ENCODE peak calls at places on chromosomes 13 and 19, in eight cellular contexts. One of them, this sample, is unnamed. For H3K27me3, the result is how much of the 10 kb centered on the place peaks cover.

GRCh38 chr13:67138937-67139336 is 91.2 kb downstream of the PCDH9 start:
- DNase-seq in breast epithelium: no peak
- DNase-seq in BJ: no peak
- DNase-seq in IMR-90: no peak
- DNase-seq in ascending aorta: no peak
- DNase-seq in CD8-positive, alpha-beta T cell: no peak
- DNase-seq in GM06990: no peak
- DNase-seq in esophagus squamous epithelium: no peak
- DNase-seq in this sample: no peak

GRCh38 chr13:104584481-104584880 is 1518.3 kb upstream of the SLC10A2 start:
- DNase-seq in breast epithelium: no peak
- DNase-seq in BJ: no peak
- DNase-seq in IMR-90: peak
- DNase-seq in ascending aorta: no peak
- DNase-seq in CD8-positive, alpha-beta T cell: no peak
- DNase-seq in GM06990: no peak
- DNase-seq in esophagus squamous epithelium: no peak
- DNase-seq in this sample: no peak

GRCh38 chr19:48918801-48919247 is 14.7 kb upstream of the DHDH start:
- DNase-seq in breast epithelium: no peak
- DNase-seq in BJ: no peak
- DNase-seq in IMR-90: no peak
- DNase-seq in ascending aorta: no peak
- DNase-seq in CD8-positive, alpha-beta T cell: no peak
- DNase-seq in GM06990: no peak
- DNase-seq in esophagus squamous epithelium: no peak
- DNase-seq in this sample: no peak

GRCh38 chr13:30337061-30337601 is 29.8 kb upstream of the KATNAL1 start:
- DNase-seq in breast epithelium: no peak
- DNase-seq in BJ: no peak
- DNase-seq in IMR-90: no peak
- DNase-seq in ascending aorta: no peak
- DNase-seq in CD8-positive, alpha-beta T cell: no peak
- DNase-seq in GM06990: no peak
- DNase-seq in esophagus squamous epithelium: no peak
- DNase-seq in this sample: no peak

GRCh38 chr19:56015756-56016155 is 29.2 kb downstream of the NLRP5 start:
- DNase-seq in breast epithelium: no peak
- DNase-seq in BJ: no peak
- DNase-seq in IMR-90: no peak
- DNase-seq in ascending aorta: no peak
- DNase-seq in CD8-positive, alpha-beta T cell: no peak
- DNase-seq in GM06990: no peak
- DNase-seq in esophagus squamous epithelium: no peak
- DNase-seq in this sample: no peak

GRCh38 chr13:72696590-72696989 is 30.8 kb downstream of the MZT1 start:
- DNase-seq in breast epithelium: no peak
- DNase-seq in BJ: no peak
- DNase-seq in IMR-90: peak
- DNase-seq in ascending aorta: no peak
- DNase-seq in CD8-positive, alpha-beta T cell: no peak
- DNase-seq in GM06990: no peak
- DNase-seq in esophagus squamous epithelium: no peak
- DNase-seq in this sample: peak

GRCh38 chr13:72985610-72986009 is 73.2 kb upstream of the KLF5 start:
- DNase-seq in breast epithelium: no peak
- DNase-seq in BJ: no peak
- DNase-seq in IMR-90: no peak
- DNase-seq in ascending aorta: no peak
- DNase-seq in CD8-positive, alpha-beta T cell: no peak
- DNase-seq in GM06990: no peak
- DNase-seq in esophagus squamous epithelium: no peak
- DNase-seq in this sample: no peak

GRCh38 chr13:114015608-114016295 is 41.9 kb upstream of the C13orf46 start:
- DNase-seq in breast epithelium: no peak
- DNase-seq in BJ: peak
- DNase-seq in IMR-90: peak
- DNase-seq in ascending aorta: no peak
- DNase-seq in CD8-positive, alpha-beta T cell: no peak
- DNase-seq in GM06990: no peak
- DNase-seq in esophagus squamous epithelium: no peak
- DNase-seq in this sample: peak

GRCh38 chr13:73390100-73390499 is 331.3 kb downstream of the KLF5 start:
- DNase-seq in breast epithelium: no peak
- DNase-seq in BJ: no peak
- DNase-seq in IMR-90: no peak
- DNase-seq in ascending aorta: no peak
- DNase-seq in CD8-positive, alpha-beta T cell: no peak
- DNase-seq in GM06990: no peak
- DNase-seq in esophagus squamous epithelium: no peak
- DNase-seq in this sample: peak

GRCh38 chr19:16927883-16928282 is 39.1 kb downstream of the F2RL3 start:
- DNase-seq in breast epithelium: no peak
- DNase-seq in BJ: no peak
- DNase-seq in IMR-90: no peak
- DNase-seq in ascending aorta: no peak
- DNase-seq in CD8-positive, alpha-beta T cell: no peak
- DNase-seq in GM06990: no peak
- DNase-seq in esophagus squamous epithelium: no peak
- DNase-seq in this sample: no peak

GRCh38 chr13:32849369-32849768 is 166.9 kb upstream of the KL start:
- DNase-seq in breast epithelium: no peak
- DNase-seq in BJ: no peak
- DNase-seq in IMR-90: no peak
- DNase-seq in ascending aorta: no peak
- DNase-seq in CD8-positive, alpha-beta T cell: no peak
- DNase-seq in GM06990: no peak
- DNase-seq in esophagus squamous epithelium: no peak
- DNase-seq in this sample: no peak

GRCh38 chr13:57138988-57139387 is 1.7 kb upstream of the PRR20A start:
- DNase-seq in breast epithelium: no peak
- DNase-seq in BJ: no peak
- DNase-seq in IMR-90: no peak
- DNase-seq in ascending aorta: no peak
- DNase-seq in CD8-positive, alpha-beta T cell: no peak
- DNase-seq in GM06990: no peak
- DNase-seq in esophagus squamous epithelium: no peak
- DNase-seq in this sample: no peak

GRCh38 chr13:31278874-31279273 is 79.1 kb downstream of the B3GLCT start:
- DNase-seq in breast epithelium: no peak
- DNase-seq in BJ: no peak
- DNase-seq in IMR-90: no peak
- DNase-seq in ascending aorta: no peak
- DNase-seq in CD8-positive, alpha-beta T cell: no peak
- DNase-seq in GM06990: no peak
- DNase-seq in esophagus squamous epithelium: no peak
- DNase-seq in this sample: no peak

GRCh38 chr19:35048911-35049411 is 7.4 kb downstream of the HPN start:
- DNase-seq in breast epithelium: no peak
- DNase-seq in BJ: no peak
- DNase-seq in IMR-90: no peak
- DNase-seq in ascending aorta: no peak
- DNase-seq in CD8-positive, alpha-beta T cell: no peak
- DNase-seq in GM06990: no peak
- DNase-seq in esophagus squamous epithelium: no peak
- DNase-seq in this sample: no peak

GRCh38 chr19:22619371-22619770 is 14.8 kb upstream of the ZNF492 start:
- DNase-seq in breast epithelium: no peak
- DNase-seq in BJ: no peak
- DNase-seq in IMR-90: no peak
- DNase-seq in ascending aorta: no peak
- DNase-seq in CD8-positive, alpha-beta T cell: no peak
- DNase-seq in GM06990: no peak
- DNase-seq in esophagus squamous epithelium: no peak
- DNase-seq in this sample: no peak

GRCh38 chr13:99389520-99390304 is 82.5 kb upstream of the GPR183 start:
- DNase-seq in breast epithelium: no peak
- DNase-seq in BJ: no peak
- DNase-seq in IMR-90: no peak
- DNase-seq in ascending aorta: peak
- DNase-seq in CD8-positive, alpha-beta T cell: peak
- DNase-seq in GM06990: no peak
- DNase-seq in esophagus squamous epithelium: no peak
- DNase-seq in this sample: no peak

GRCh38 chr13:85806553-85807175 is 7.4 kb upstream of the SLITRK6 start:
- DNase-seq in breast epithelium: no peak
- DNase-seq in BJ: no peak
- DNase-seq in IMR-90: peak
- DNase-seq in ascending aorta: no peak
- DNase-seq in CD8-positive, alpha-beta T cell: no peak
- DNase-seq in GM06990: no peak
- DNase-seq in esophagus squamous epithelium: no peak
- DNase-seq in this sample: peak

GRCh38 chr19:42250666-42251531 is 4.0 kb downstream of the ERF start:
- DNase-seq in breast epithelium: no peak
- DNase-seq in BJ: no peak
- DNase-seq in IMR-90: peak
- DNase-seq in ascending aorta: no peak
- DNase-seq in CD8-positive, alpha-beta T cell: peak
- DNase-seq in GM06990: no peak
- DNase-seq in esophagus squamous epithelium: no peak
- DNase-seq in this sample: no peak

GRCh38 chr19:36257512-36257876 is 42.6 kb downstream of the ZNF146 start:
- DNase-seq in breast epithelium: no peak
- DNase-seq in BJ: no peak
- DNase-seq in IMR-90: no peak
- DNase-seq in ascending aorta: no peak
- DNase-seq in CD8-positive, alpha-beta T cell: no peak
- DNase-seq in GM06990: no peak
- DNase-seq in esophagus squamous epithelium: no peak
- DNase-seq in this sample: no peak

GRCh38 chr19:24074720-24075119 is 12.3 kb upstream of the ZNF254 start:
- DNase-seq in breast epithelium: no peak
- DNase-seq in BJ: no peak
- DNase-seq in IMR-90: peak
- DNase-seq in ascending aorta: no peak
- DNase-seq in CD8-positive, alpha-beta T cell: no peak
- DNase-seq in GM06990: no peak
- DNase-seq in esophagus squamous epithelium: no peak
- DNase-seq in this sample: peak

GRCh38 chr13:57631607-57632275 is at the start of gene PCDH17:
- DNase-seq in breast epithelium: peak
- DNase-seq in BJ: no peak
- DNase-seq in IMR-90: no peak
- DNase-seq in ascending aorta: peak
- DNase-seq in CD8-positive, alpha-beta T cell: no peak
- DNase-seq in GM06990: no peak
- DNase-seq in esophagus squamous epithelium: no peak
- DNase-seq in this sample: no peak

GRCh38 chr19:1296575-1297271 is 11.1 kb downstream of the EFNA2 start:
- DNase-seq in breast epithelium: no peak
- DNase-seq in BJ: no peak
- DNase-seq in IMR-90: no peak
- DNase-seq in ascending aorta: no peak
- DNase-seq in CD8-positive, alpha-beta T cell: no peak
- DNase-seq in GM06990: no peak
- DNase-seq in esophagus squamous epithelium: no peak
- DNase-seq in this sample: no peak

GRCh38 chr13:76600086-76600485 is 286.1 kb downstream of the KCTD12 start:
- DNase-seq in breast epithelium: no peak
- DNase-seq in BJ: no peak
- DNase-seq in IMR-90: no peak
- DNase-seq in ascending aorta: no peak
- DNase-seq in CD8-positive, alpha-beta T cell: no peak
- DNase-seq in GM06990: no peak
- DNase-seq in esophagus squamous epithelium: no peak
- DNase-seq in this sample: no peak

GRCh38 chr13:110960219-110960618 is 45.4 kb upstream of the ANKRD10 start:
- DNase-seq in breast epithelium: no peak
- DNase-seq in BJ: no peak
- DNase-seq in IMR-90: no peak
- DNase-seq in ascending aorta: no peak
- DNase-seq in CD8-positive, alpha-beta T cell: no peak
- DNase-seq in GM06990: no peak
- DNase-seq in esophagus squamous epithelium: no peak
- DNase-seq in this sample: no peak

GRCh38 chr13:93172109-93172508 is 54.5 kb upstream of the GPC6 start:
- DNase-seq in breast epithelium: no peak
- DNase-seq in BJ: no peak
- DNase-seq in IMR-90: no peak
- DNase-seq in ascending aorta: no peak
- DNase-seq in CD8-positive, alpha-beta T cell: no peak
- DNase-seq in GM06990: no peak
- DNase-seq in esophagus squamous epithelium: no peak
- DNase-seq in this sample: no peak

GRCh38 chr19:51293571-51294210 is 17.8 kb upstream of the IGLON5 start:
- DNase-seq in breast epithelium: no peak
- DNase-seq in BJ: no peak
- DNase-seq in IMR-90: no peak
- DNase-seq in ascending aorta: no peak
- DNase-seq in CD8-positive, alpha-beta T cell: no peak
- DNase-seq in GM06990: no peak
- DNase-seq in esophagus squamous epithelium: no peak
- DNase-seq in this sample: no peak
- H3K4me3 ChIP-seq in breast epithelium: no peak
- H3K4me3 ChIP-seq in BJ: no peak
- H3K4me3 ChIP-seq in IMR-90: no peak
- H3K4me3 ChIP-seq in ascending aorta: no peak
- H3K4me3 ChIP-seq in CD8-positive, alpha-beta T cell: no peak
- H3K4me3 ChIP-seq in GM06990: no peak
- H3K4me3 ChIP-seq in esophagus squamous epithelium: no peak
- H3K4me3 ChIP-seq in this sample: no peak

GRCh38 chr13:36214163-36214921 is at the start of gene SOHLH2:
- DNase-seq in breast epithelium: no peak
- DNase-seq in BJ: no peak
- DNase-seq in IMR-90: no peak
- DNase-seq in ascending aorta: no peak
- DNase-seq in CD8-positive, alpha-beta T cell: no peak
- DNase-seq in GM06990: peak
- DNase-seq in esophagus squamous epithelium: no peak
- DNase-seq in this sample: no peak
- H3K27me3 ChIP-seq in breast epithelium: under half
- H3K27me3 ChIP-seq in BJ: under half
- H3K27me3 ChIP-seq in IMR-90: under half
- H3K27me3 ChIP-seq in ascending aorta: under half
- H3K27me3 ChIP-seq in CD8-positive, alpha-beta T cell: under half
- H3K27me3 ChIP-seq in GM06990: under half
- H3K27me3 ChIP-seq in esophagus squamous epithelium: under half
- H3K27me3 ChIP-seq in this sample: under half

GRCh38 chr13:43307921-43308433 is 284.6 kb downstream of the DNAJC15 start:
- DNase-seq in breast epithelium: peak
- DNase-seq in BJ: peak
- DNase-seq in IMR-90: peak
- DNase-seq in ascending aorta: peak
- DNase-seq in CD8-positive, alpha-beta T cell: no peak
- DNase-seq in GM06990: peak
- DNase-seq in esophagus squamous epithelium: no peak
- DNase-seq in this sample: peak
- TF ChIP-seq CTCF in breast epithelium: no peak
- TF ChIP-seq CTCF in BJ: no peak
- TF ChIP-seq CTCF in IMR-90: no peak
- TF ChIP-seq CTCF in ascending aorta: no peak
- TF ChIP-seq CTCF in CD8-positive, alpha-beta T cell: no peak
- TF ChIP-seq CTCF in GM06990: no peak
- TF ChIP-seq CTCF in esophagus squamous epithelium: no peak
- TF ChIP-seq CTCF in this sample: no peak

DNA sequence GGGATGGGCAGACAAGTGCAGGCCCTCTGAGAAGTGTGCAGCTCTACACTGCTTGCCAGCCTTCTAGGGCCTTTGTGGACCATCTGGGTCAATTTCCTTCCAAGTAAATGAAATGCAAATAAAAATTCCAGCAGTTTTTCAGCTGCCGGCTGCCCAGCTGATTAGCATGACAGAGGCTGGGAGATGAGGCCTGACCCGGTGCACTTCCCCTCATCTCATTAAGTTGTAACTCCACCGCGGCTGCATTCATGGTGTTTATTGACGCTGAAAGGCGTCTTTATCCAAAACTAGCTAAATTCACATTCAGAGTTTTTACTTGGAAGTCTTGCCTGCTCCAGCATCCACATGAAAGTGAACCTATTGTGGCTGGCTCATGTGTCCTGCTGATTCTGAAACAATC is 47.4 kb upstream of the GSX1 start:
- DNase-seq in breast epithelium: no peak
- DNase-seq in BJ: no peak
- DNase-seq in IMR-90: no peak
- DNase-seq in ascending aorta: no peak
- DNase-seq in CD8-positive, alpha-beta T cell: no peak
- DNase-seq in GM06990: no peak
- DNase-seq in esophagus squamous epithelium: no peak
- DNase-seq in this sample: no peak
- H3K4me3 ChIP-seq in breast epithelium: no peak
- H3K4me3 ChIP-seq in BJ: no peak
- H3K4me3 ChIP-seq in IMR-90: no peak
- H3K4me3 ChIP-seq in ascending aorta: no peak
- H3K4me3 ChIP-seq in CD8-positive, alpha-beta T cell: no peak
- H3K4me3 ChIP-seq in GM06990: no peak
- H3K4me3 ChIP-seq in esophagus squamous epithelium: no peak
- H3K4me3 ChIP-seq in this sample: no peak

This sample was measured in bronchial epithelial cell.